ENCODE peak calls at places on chromosomes 5 and 9, in six cellular contexts. K, W, E, M, Z and O are unnamed samples.

GRCh38 chr9:14030350-14030823 is 283.6 kb downstream of the NFIB start:
- DNase-seq in K (peak; percentile 66), W (no peak), E (peak; percentile 48), M (peak; percentile 96), Z (no peak), O (no peak)

GRCh38 chr9:78121488-78121887 is 89.9 kb upstream of the GNAQ start:
- DNase-seq in K (peak; percentile 58), W (peak; percentile 53), E (peak; percentile 27), M (peak; percentile 81), Z (peak; percentile 65), O (peak; percentile 74)

GRCh38 chr5:173317091-173317685 is 11.0 kb downstream of the STC2 start:
- DNase-seq in K (no peak), W (no peak), E (no peak), M (no peak), Z (no peak), O (no peak)

GRCh38 chr9:35698231-35698630 is 8.5 kb upstream of the TPM2 start:
- DNase-seq in K (no peak), W (no peak), E (no peak), M (no peak), Z (no peak), O (no peak)

GRCh38 chr9:113546566-113546965 is 83.0 kb downstream of the RGS3 start:
- DNase-seq in K (no peak), W (no peak), E (no peak), M (peak; percentile 21), Z (no peak), O (no peak)

GRCh38 chr9:114190563-114190905 is 35.2 kb downstream of the COL27A1 start:
- DNase-seq in K (no peak), W (no peak), E (no peak), M (no peak), Z (no peak), O (no peak)

GRCh38 chr5:159021360-159022177 is 78.1 kb downstream of the EBF1 start:
- DNase-seq in K (peak; percentile 49), W (no peak), E (no peak), M (peak; percentile 85), Z (no peak), O (no peak)

GRCh38 chr5:2006193-2006970 is 123.7 kb upstream of the IRX4 start:
- DNase-seq in K (no peak), W (no peak), E (peak; percentile 3), M (no peak), Z (no peak), O (no peak)

GRCh38 chr5:53161876-53162275 is 52.3 kb upstream of the MOCS2 start:
- DNase-seq in K (peak; percentile 50), W (no peak), E (no peak), M (peak; percentile 85), Z (no peak), O (no peak)

GRCh38 chr5:178257650-178258049 is 25.0 kb upstream of the PHYKPL start:
- DNase-seq in K (no peak), W (no peak), E (no peak), M (no peak), Z (no peak), O (no peak)

GRCh38 chr9:35673132-35673997 is at the start of gene CA9:
- DNase-seq in K (no peak), W (no peak), E (no peak), M (no peak), Z (no peak), O (no peak)

GRCh38 chr5:55575815-55576583 is 41.2 kb upstream of the PLPP1 start:
- DNase-seq in K (peak; percentile 60), W (no peak), E (no peak), M (peak; percentile 87), Z (no peak), O (no peak)

GRCh38 chr5:2531318-2531717 is 220.2 kb downstream of the IRX2 start:
- DNase-seq in K (no peak), W (no peak), E (no peak), M (no peak), Z (no peak), O (no peak)

GRCh38 chr9:137813167-137813566 is 64.4 kb upstream of the CACNA1B start:
- DNase-seq in K (no peak), W (no peak), E (no peak), M (no peak), Z (peak; percentile 37), O (no peak)

GRCh38 chr9:26935847-26936246 is 11.2 kb downstream of the PLAA start:
- DNase-seq in K (no peak), W (no peak), E (no peak), M (no peak), Z (no peak), O (no peak)

GRCh38 chr5:116546033-116546742 is 28.4 kb downstream of the SEMA6A start:
- DNase-seq in K (no peak), W (no peak), E (no peak), M (no peak), Z (no peak), O (no peak)